ENCODE peak calls at places on chromosome 9, in eight cellular contexts. F is HCT116, T is A549, R is endothelial cell of umbilical vein, C is HepG2, Z is K562, B is H1, I is GM12878. A is an unnamed sample.

GRCh38 chr9:93665566-93666278 is 89.3 kb downstream of the PHF2 start:
- DNase-seq in Z (no peak), B (no peak), C (no peak), I (no peak), T (no peak), R (no peak), F (no peak), A (no peak)

GRCh38 chr9:95317119-95317892 is at the start of gene FANCC:
- DNase-seq in T (peak; percentile 94), F (peak; percentile 66), R (peak; percentile 89), Z (peak; percentile 95), B (peak; percentile 89), I (peak; percentile 39), C (peak; percentile 86), A (peak; percentile 94)

GRCh38 chr9:18542837-18543405 is 69.0 kb downstream of the ADAMTSL1 start:
- DNase-seq in I (no peak), T (no peak), C (no peak), Z (no peak), R (no peak), F (no peak), B (no peak), A (no peak)

GRCh38 chr9:27184556-27185351 is 75.7 kb downstream of the TEK start:
- DNase-seq in C (no peak), Z (no peak), I (no peak), T (no peak), R (peak; percentile 92), F (no peak), B (no peak), A (no peak)

GRCh38 chr9:137500666-137501397 is 41.7 kb upstream of the NSMF start:
- DNase-seq in T (no peak), I (no peak), B (no peak), Z (no peak), R (no peak), F (no peak), C (no peak), A (no peak)

GRCh38 chr9:127654619-127655018 is 42.5 kb downstream of the STXBP1 start:
- DNase-seq in Z (no peak), C (no peak), I (no peak), T (no peak), F (no peak), B (no peak), R (no peak), A (no peak)

GRCh38 chr9:137575725-137576411 is 2.9 kb downstream of the DPH7 start:
- DNase-seq in R (no peak), B (no peak), I (peak; percentile 20), Z (no peak), T (no peak), C (no peak), F (no peak), A (no peak)

GRCh38 chr9:113154936-113155335 is 4.1 kb downstream of the SLC31A2 start:
- DNase-seq in B (no peak), R (no peak), I (no peak), C (no peak), T (no peak), F (no peak), Z (no peak), A (peak; percentile 79)

GRCh38 chr9:136122425-136123383 is 4.0 kb upstream of the TMEM250 start:
- DNase-seq in B (no peak), T (peak; percentile 59), R (peak; percentile 59), F (no peak), Z (peak; percentile 81), I (no peak), C (peak; percentile 32), A (peak; percentile 76)
- TF ChIP-seq MAX in B (peak; percentile 31), T (no peak), R (no peak), F (no peak), Z (no peak), I (no peak), C (no peak), A (no peak)

GRCh38 chr9:37405764-37406380 is 16.6 kb upstream of the GRHPR start:
- DNase-seq in R (no peak), F (no peak), I (no peak), T (no peak), Z (no peak), B (no peak), C (no peak), A (no peak)

GRCh38 chr9:37404590-37404989 is 17.9 kb upstream of the GRHPR start:
- DNase-seq in Z (no peak), I (no peak), B (no peak), C (no peak), T (no peak), F (no peak), R (no peak), A (no peak)

GRCh38 chr9:37405350-37405749 is 17.1 kb upstream of the GRHPR start:
- DNase-seq in I (no peak), F (no peak), C (no peak), B (no peak), Z (no peak), T (no peak), R (peak; percentile 13), A (no peak)

GRCh38 chr9:37407468-37407867 is 15.0 kb upstream of the GRHPR start:
- DNase-seq in C (peak; percentile 22), Z (no peak), T (peak; percentile 42), F (no peak), R (no peak), B (no peak), I (no peak), A (no peak)

GRCh38 chr9:37406603-37407401 is 15.7 kb upstream of the GRHPR start:
- DNase-seq in I (no peak), Z (no peak), R (no peak), F (no peak), T (no peak), C (no peak), B (no peak), A (no peak)
- TF ChIP-seq POLR2A in I (peak; percentile 68), Z (no peak), R (no peak), F (no peak), T (no peak), C (no peak), B (no peak), A (no peak)

DNA sequence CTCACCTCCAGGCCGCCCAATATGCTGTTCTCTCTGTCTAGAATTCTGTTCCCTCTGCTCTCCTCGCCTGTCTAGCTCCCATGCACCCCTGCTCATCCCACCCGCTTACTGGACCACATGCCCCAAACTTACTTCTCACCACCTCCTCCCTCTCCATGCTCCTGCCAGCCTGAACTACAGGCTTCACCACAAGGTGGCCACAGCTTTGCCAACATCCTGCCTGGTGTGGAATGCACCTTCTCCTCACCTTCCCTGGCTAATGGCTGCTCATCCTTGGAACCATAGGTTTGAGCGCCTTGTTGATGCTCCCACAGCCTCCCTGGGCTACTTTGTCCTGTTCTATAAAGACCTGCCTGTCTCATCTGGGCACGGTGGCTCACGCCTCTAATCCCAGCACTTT is 9.6 kb downstream of the LAMC3 start:
- DNase-seq in C (peak; percentile 20), I (no peak), T (peak; percentile 31), Z (no peak), R (no peak), F (no peak), B (no peak), A (no peak)
- TF ChIP-seq CTCF in C (peak; percentile 62), I (no peak), T (no peak), Z (no peak), R (peak; percentile 30), F (peak; percentile 52), B (peak; percentile 49), A (peak; percentile 20)

GRCh38 chr9:89941875-89942274 is 337.1 kb downstream of the GADD45G start:
- DNase-seq in T (peak; percentile 19), B (no peak), R (no peak), C (no peak), I (no peak), Z (no peak), F (no peak), A (peak; percentile 7)
- TF ChIP-seq MAX in T (no peak), B (no peak), R (no peak), C (no peak), I (no peak), Z (no peak), F (no peak), A (no peak)

GRCh38 chr9:122336836-122337560 is 33.8 kb upstream of the PTGS1 start:
- DNase-seq in B (no peak), T (no peak), Z (no peak), I (no peak), F (no peak), C (no peak), R (no peak), A (no peak)

GRCh38 chr9:122333169-122333808 is 37.5 kb upstream of the PTGS1 start:
- DNase-seq in R (no peak), C (no peak), Z (peak; percentile 16), B (no peak), I (no peak), F (no peak), T (no peak), A (no peak)

GRCh38 chr9:122332643-122333042 is 38.2 kb upstream of the PTGS1 start:
- DNase-seq in T (no peak), F (no peak), B (no peak), I (no peak), C (no peak), R (no peak), Z (no peak), A (no peak)

GRCh38 chr9:122336189-122336588 is 34.6 kb upstream of the PTGS1 start:
- DNase-seq in F (no peak), R (no peak), T (no peak), C (no peak), I (no peak), Z (no peak), B (no peak), A (no peak)

DNA sequence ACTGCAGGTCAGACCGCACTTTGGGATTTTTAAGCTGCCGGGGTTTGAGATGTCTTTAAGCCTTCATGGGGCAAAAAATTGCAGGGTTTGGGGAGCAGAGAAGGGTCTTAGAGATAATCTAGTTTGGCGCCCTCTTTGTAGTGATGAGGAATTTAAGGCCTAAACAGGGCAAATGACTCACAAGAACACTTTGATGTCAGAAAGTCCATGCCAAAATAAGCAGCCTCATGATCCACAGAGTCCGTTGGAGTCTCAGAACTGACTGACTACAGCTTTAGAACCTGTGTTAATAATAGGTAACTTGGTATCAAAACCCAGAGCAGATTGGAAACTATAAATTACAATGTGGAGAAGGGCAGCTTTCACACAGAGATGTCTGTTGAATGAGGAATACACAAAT is 35.9 kb upstream of the PTGS1 start:
- DNase-seq in B (no peak), Z (no peak), T (no peak), R (peak; percentile 47), I (no peak), F (no peak), C (no peak), A (no peak)
- TF ChIP-seq POLR2A in B (no peak), Z (no peak), T (no peak), R (no peak), I (no peak), F (no peak), C (no peak), A (no peak)

GRCh38 chr9:105651806-105652205 is 10.5 kb upstream of the TAL2 start:
- DNase-seq in T (no peak), R (no peak), C (no peak), F (no peak), B (no peak), I (no peak), Z (no peak), A (no peak)

GRCh38 chr9:105661011-105661410 is 1.2 kb upstream of the TAL2 start:
- DNase-seq in R (no peak), B (no peak), F (no peak), C (no peak), I (no peak), T (no peak), Z (no peak), A (no peak)

GRCh38 chr9:105658351-105658750 is 3.9 kb upstream of the TAL2 start:
- DNase-seq in T (no peak), F (no peak), B (no peak), I (no peak), C (no peak), Z (no peak), R (no peak), A (no peak)

GRCh38 chr9:105656131-105656921 is 5.9 kb upstream of the TAL2 start:
- DNase-seq in I (no peak), C (no peak), B (no peak), Z (peak; percentile 77), T (peak; percentile 16), R (no peak), F (no peak), A (peak; percentile 47)
- TF ChIP-seq CTCF in I (peak; percentile 19), C (peak; percentile 74), B (no peak), Z (no peak), T (peak; percentile 44), R (peak; percentile 16), F (no peak), A (no peak)

A was measured in NB4.